ENCODE peak calls at places on chromosomes 1 and 21, in ten cellular contexts. M is Peyer's patch; P is body of pancreas; J is gastrocnemius medialis; X is ovary; T is spleen; V is left ventricle myocardium inferior; I is stomach; B is CD8-positive, alpha-beta memory T cell; E is tibial artery. Y is an unnamed sample. For H3K36me3 and H3K4me1, the result is how much of the 10 kb centered on the place peaks cover.

GRCh38 chr1:93681095-93681548 is 515 bp downstream of the BCAR3 start:
- DNase-seq in M (no peak), P (no peak), J (no peak), X (peak), T (peak), V (no peak), I (no peak), B (no peak), E (no peak), Y (peak)

GRCh38 chr1:73593379-73593778 is 604.6 kb downstream of the LRRIQ3 start:
- DNase-seq in M (peak), P (peak), J (no peak), X (peak), T (no peak), V (no peak), I (peak), B (no peak), E (no peak), Y (no peak)

GRCh38 chr1:170198584-170198983 is 52.8 kb downstream of the NTMT2 start:
- DNase-seq in M (no peak), P (no peak), J (no peak), X (no peak), T (no peak), V (no peak), I (no peak), B (no peak), E (no peak), Y (no peak)

GRCh38 chr1:91753878-91754277 is 132.1 kb downstream of the TGFBR3 start:
- DNase-seq in M (no peak), P (no peak), J (no peak), X (no peak), T (no peak), V (no peak), I (no peak), B (no peak), E (no peak), Y (no peak)

GRCh38 chr1:92949937-92950817 is 11.1 kb downstream of the DIPK1A start:
- DNase-seq in M (no peak), P (no peak), J (no peak), X (no peak), T (no peak), V (no peak), I (no peak), B (no peak), E (no peak), Y (no peak)

GRCh38 chr21:41142051-41142795 is 25.7 kb upstream of the BACE2 start:
- DNase-seq in M (no peak), P (peak), J (no peak), X (no peak), T (no peak), V (no peak), I (no peak), B (no peak), E (peak), Y (no peak)

GRCh38 chr1:27561126-27561899 is 42.6 kb downstream of the AHDC1 start:
- DNase-seq in M (no peak), P (no peak), J (no peak), X (peak), T (no peak), V (peak), I (no peak), B (no peak), E (no peak), Y (no peak)

GRCh38 chr1:200258447-200259375 is 151.1 kb downstream of the ZNF281 start:
- DNase-seq in M (no peak), P (peak), J (no peak), X (no peak), T (no peak), V (no peak), I (no peak), B (no peak), E (no peak), Y (no peak)

GRCh38 chr1:29077155-29077554 is 46.5 kb downstream of the TMEM200B start:
- DNase-seq in M (no peak), P (no peak), J (no peak), X (no peak), T (no peak), V (no peak), I (no peak), B (no peak), E (no peak), Y (no peak)

GRCh38 chr1:109764561-109765482 is 1.1 kb upstream of the EPS8L3 start:
- DNase-seq in M (peak), P (peak), J (no peak), X (peak), T (peak), V (peak), I (peak), B (no peak), E (peak), Y (peak)

GRCh38 chr1:201280884-201281283 is 2.4 kb upstream of the PKP1 start:
- DNase-seq in M (no peak), P (no peak), J (no peak), X (no peak), T (peak), V (no peak), I (no peak), B (no peak), E (no peak), Y (no peak)

GRCh38 chr1:74463301-74463988 is 49.0 kb downstream of the LRRC53 start:
- DNase-seq in M (no peak), P (no peak), J (no peak), X (no peak), T (no peak), V (no peak), I (no peak), B (no peak), E (no peak), Y (no peak)

GRCh38 chr1:38696371-38696770 is 163.2 kb downstream of the RRAGC start:
- DNase-seq in M (no peak), P (no peak), J (no peak), X (no peak), T (no peak), V (no peak), I (no peak), B (no peak), E (no peak), Y (no peak)

GRCh38 chr1:86887479-86888162 is 26.3 kb downstream of the SELENOF start:
- DNase-seq in M (no peak), P (no peak), J (no peak), X (no peak), T (no peak), V (no peak), I (no peak), B (no peak), E (no peak), Y (no peak)

DNA sequence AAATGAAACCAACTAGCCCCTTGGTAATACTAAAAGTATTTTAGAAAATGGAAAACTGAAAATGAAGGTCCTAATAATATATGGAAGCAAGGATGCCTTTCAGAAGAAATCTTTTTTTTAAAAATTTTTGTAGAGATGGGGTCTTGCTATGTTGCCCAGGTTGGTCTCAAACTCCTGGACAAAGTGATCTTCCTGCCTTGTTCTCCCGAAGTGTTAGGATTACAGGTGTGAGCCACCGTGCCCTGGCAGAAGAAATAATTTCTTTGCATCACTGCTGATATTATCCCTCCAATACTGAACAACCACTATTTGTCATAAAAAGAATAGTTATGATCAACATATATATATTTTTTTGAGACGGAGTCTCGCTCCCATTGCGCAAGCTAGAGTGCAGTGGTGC is 25.6 kb downstream of the SELENOF start:
- DNase-seq in M (no peak), P (no peak), J (no peak), X (no peak), T (no peak), V (no peak), I (no peak), B (no peak), E (no peak), Y (no peak)
- H3K36me3 ChIP-seq in M (under half), P (under half), J (under half), X (under half), T (under half), V (under half), I (under half), B (under half), E (under half), Y (under half)

GRCh38 chr1:89842547-89843278 is 21.9 kb downstream of the LRRC8D start:
- DNase-seq in M (no peak), P (no peak), J (no peak), X (no peak), T (no peak), V (no peak), I (no peak), B (no peak), E (no peak), Y (no peak)
- H3K4me1 ChIP-seq in M (under half), P (under half), J (under half), X (under half), T (under half), V (under half), I (under half), B (under half), E (under half), Y (under half)

GRCh38 chr1:205580923-205581180 is 51.0 kb downstream of the ELK4 start:
- DNase-seq in M (no peak), P (no peak), J (no peak), X (no peak), T (no peak), V (no peak), I (peak), B (no peak), E (no peak), Y (no peak)

GRCh38 chr1:205582046-205582445 is 49.8 kb downstream of the ELK4 start:
- DNase-seq in M (no peak), P (no peak), J (no peak), X (no peak), T (peak), V (no peak), I (peak), B (no peak), E (no peak), Y (no peak)

GRCh38 chr1:205581321-205581980 is 50.4 kb downstream of the ELK4 start:
- DNase-seq in M (peak), P (no peak), J (no peak), X (no peak), T (peak), V (no peak), I (peak), B (no peak), E (peak), Y (peak)

GRCh38 chr1:205583461-205584130 is 48.2 kb downstream of the ELK4 start:
- DNase-seq in M (peak), P (no peak), J (no peak), X (no peak), T (peak), V (no peak), I (no peak), B (no peak), E (peak), Y (no peak)

GRCh38 chr1:205582471-205583291 is 49.1 kb downstream of the ELK4 start:
- DNase-seq in M (peak), P (peak), J (no peak), X (peak), T (peak), V (no peak), I (peak), B (no peak), E (peak), Y (peak)
- H3K4me3 ChIP-seq in M (no peak), P (no peak), J (no peak), X (no peak), T (no peak), V (no peak), I (no peak), B (no peak), E (no peak), Y (no peak)

DNA sequence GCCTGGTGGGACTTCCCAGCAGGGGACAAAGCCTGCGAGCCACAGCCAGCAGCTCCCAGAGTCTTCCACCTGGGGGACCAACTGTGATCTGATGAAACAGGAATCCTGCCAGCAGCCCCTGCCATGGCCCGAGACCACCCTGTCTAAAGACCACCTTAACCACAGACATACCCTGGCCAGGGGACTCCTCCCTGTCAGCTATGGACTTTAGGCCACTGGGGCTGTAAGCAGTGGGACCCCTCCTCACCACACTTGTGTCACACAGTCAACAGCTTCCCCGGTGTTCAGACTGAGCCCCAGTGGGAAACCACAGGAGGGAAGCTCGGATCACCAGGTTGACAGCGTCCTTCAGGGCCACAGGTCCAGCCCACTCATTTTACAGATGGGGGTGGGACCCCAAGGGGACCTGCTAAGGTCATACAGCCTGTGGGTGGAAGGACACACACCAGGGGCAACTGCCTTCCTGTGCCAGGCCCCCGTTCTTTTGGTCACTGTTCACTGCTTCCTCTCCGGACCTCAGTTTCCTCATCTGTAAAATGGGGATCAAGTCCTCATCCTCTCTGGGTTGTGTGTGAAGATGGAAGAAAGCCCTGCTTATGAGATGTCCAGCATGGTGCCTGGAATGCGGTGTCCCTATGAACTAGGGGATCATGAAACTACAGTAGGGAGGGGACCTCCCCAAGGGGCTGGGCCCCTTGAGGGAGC is 11.4 kb downstream of the EPHA2 start:
- DNase-seq in M (no peak), P (no peak), J (no peak), X (no peak), T (no peak), V (no peak), I (no peak), B (no peak), E (no peak), Y (no peak)
- H3K36me3 ChIP-seq in M (under half), P (under half), J (under half), X (under half), T (under half), V (under half), I (under half), B (under half), E (under half), Y (under half)

DNA sequence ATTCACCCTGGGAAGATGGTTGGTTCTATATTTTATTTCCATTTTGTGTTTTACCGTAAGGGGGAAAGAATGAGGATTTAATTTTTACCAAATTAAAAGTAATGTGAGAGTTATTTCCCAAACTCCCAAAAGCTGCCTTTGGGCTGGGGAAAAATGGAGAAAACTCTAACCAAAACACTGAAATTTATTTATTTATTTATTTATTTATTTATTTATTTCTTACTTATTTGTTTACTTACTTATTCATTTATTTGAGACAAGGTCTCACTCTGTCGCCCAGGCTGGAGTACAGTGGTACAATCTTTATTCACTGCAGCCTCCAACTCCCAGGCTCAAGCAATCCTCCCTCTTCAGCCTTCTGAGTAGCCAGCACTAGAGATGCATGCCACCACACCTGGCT is 38.0 kb upstream of the ZBTB18 start:
- DNase-seq in M (no peak), P (no peak), J (no peak), X (no peak), T (no peak), V (no peak), I (no peak), B (no peak), E (no peak), Y (no peak)
- H3K4me1 ChIP-seq in M (under half), P (under half), J (under half), X (under half), T (under half), V (under half), I (under half), B (under half), E (under half), Y (under half)

GRCh38 chr1:95233737-95234493 is at the start of gene RWDD3:
- DNase-seq in M (peak), P (peak), J (peak), X (peak), T (peak), V (peak), I (peak), B (peak), E (peak), Y (peak)

GRCh38 chr1:95233321-95233736 is 681 bp upstream of the RWDD3 start:
- DNase-seq in M (peak), P (peak), J (peak), X (peak), T (peak), V (peak), I (peak), B (no peak), E (peak), Y (peak)

GRCh38 chr1:95230256-95230655 is 3.8 kb upstream of the RWDD3 start:
- DNase-seq in M (no peak), P (no peak), J (no peak), X (no peak), T (no peak), V (no peak), I (no peak), B (no peak), E (no peak), Y (no peak)

GRCh38 chr1:95230768-95231191 is 3.2 kb upstream of the RWDD3 start:
- DNase-seq in M (no peak), P (peak), J (no peak), X (peak), T (no peak), V (peak), I (peak), B (no peak), E (no peak), Y (no peak)

GRCh38 chr1:95232646-95233320 is 1.2 kb upstream of the RWDD3 start:
- DNase-seq in M (no peak), P (peak), J (no peak), X (peak), T (no peak), V (no peak), I (no peak), B (no peak), E (no peak), Y (no peak)
- H3K4me3 ChIP-seq in M (peak), P (no peak), J (peak), X (peak), T (peak), V (peak), I (peak), B (peak), E (peak), Y (peak)

GRCh38 chr1:225852413-225853119 is 29.6 kb downstream of the TMEM63A start:
- DNase-seq in M (no peak), P (no peak), J (no peak), X (no peak), T (no peak), V (no peak), I (no peak), B (no peak), E (no peak), Y (no peak)
- H3K36me3 ChIP-seq in M (under half), P (under half), J (under half), X (under half), T (under half), V (half or more), I (half or more), B (half or more), E (half or more), Y (under half)

GRCh38 chr1:10196991-10197390 is 13.4 kb upstream of the KIF1B start:
- DNase-seq in M (no peak), P (no peak), J (no peak), X (peak), T (no peak), V (no peak), I (no peak), B (no peak), E (no peak), Y (no peak)

GRCh38 chr1:10200620-10201019 is 9.8 kb upstream of the KIF1B start:
- DNase-seq in M (no peak), P (no peak), J (no peak), X (no peak), T (no peak), V (no peak), I (no peak), B (no peak), E (no peak), Y (no peak)

GRCh38 chr1:10193340-10193739 is 17.0 kb upstream of the KIF1B start:
- DNase-seq in M (no peak), P (no peak), J (no peak), X (no peak), T (no peak), V (no peak), I (no peak), B (no peak), E (peak), Y (no peak)

GRCh38 chr1:10192263-10192662 is 18.1 kb upstream of the KIF1B start:
- DNase-seq in M (no peak), P (no peak), J (no peak), X (no peak), T (no peak), V (no peak), I (no peak), B (no peak), E (peak), Y (no peak)

DNA sequence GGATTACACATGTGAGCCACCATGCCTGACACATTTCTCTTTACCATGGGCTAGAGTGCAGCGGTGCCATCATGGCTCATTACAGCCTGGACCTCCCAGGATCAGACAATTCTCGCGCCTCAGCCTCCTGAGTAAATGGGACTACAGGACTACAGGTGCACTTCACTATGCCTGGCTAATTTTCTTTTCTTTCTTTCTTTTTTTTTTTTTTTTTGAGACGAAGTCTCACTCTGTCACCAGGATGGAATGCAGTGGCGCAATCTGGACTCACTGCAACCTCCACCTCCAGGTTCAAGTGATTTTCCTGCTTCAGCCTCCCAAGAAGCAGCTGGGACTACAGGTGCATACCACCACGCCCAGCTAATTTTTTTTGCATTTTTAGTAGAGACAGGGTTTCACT is 14.8 kb upstream of the KIF1B start:
- DNase-seq in M (no peak), P (no peak), J (no peak), X (no peak), T (no peak), V (no peak), I (no peak), B (no peak), E (peak), Y (no peak)
- H3K4me1 ChIP-seq in M (under half), P (under half), J (under half), X (under half), T (under half), V (under half), I (under half), B (under half), E (under half), Y (under half)